ENCODE peak calls at places on chromosomes 12 and 14, in four cellular contexts. X, D, F and T are unnamed samples. For H3K4me1, the result is how much of the 10 kb centered on the place peaks cover.

GRCh38 chr14:61190341-61190740 is 90.8 kb downstream of the TMEM30B start:
- DNase-seq in X (no peak), D (peak), F (no peak), T (no peak)

GRCh38 chr14:91891721-91892220 is 24.4 kb upstream of the TC2N start:
- DNase-seq in X (no peak), D (no peak), F (no peak), T (no peak)

GRCh38 chr12:123152823-123153222 is 1.9 kb upstream of the PITPNM2 start:
- DNase-seq in X (no peak), D (no peak), F (no peak), T (no peak)

GRCh38 chr12:19574606-19575005 is 135.3 kb downstream of the AEBP2 start:
- DNase-seq in X (no peak), D (peak), F (no peak), T (no peak)

GRCh38 chr12:103140217-103140616 is 182.7 kb downstream of the ASCL1 start:
- DNase-seq in X (no peak), D (no peak), F (no peak), T (no peak)

GRCh38 chr12:53696285-53696654 is 20.4 kb upstream of the ATP5MC2 start:
- DNase-seq in X (peak), D (peak), F (peak), T (no peak)

GRCh38 chr12:95574799-95575452 is 23.6 kb upstream of the USP44 start:
- DNase-seq in X (no peak), D (peak), F (no peak), T (no peak)

GRCh38 chr12:22588817-22589216 is 36.2 kb upstream of the ETNK1 start:
- DNase-seq in X (no peak), D (no peak), F (no peak), T (no peak)

GRCh38 chr12:11822071-11822818 is 172.8 kb downstream of the ETV6 start:
- DNase-seq in X (no peak), D (peak), F (no peak), T (no peak)

GRCh38 chr12:88908345-88908744 is 328.1 kb upstream of the KITLG start:
- DNase-seq in X (no peak), D (no peak), F (no peak), T (no peak)

GRCh38 chr14:105710119-105711057 is 184.0 kb downstream of the TMEM121 start:
- DNase-seq in X (no peak), D (no peak), F (no peak), T (no peak)
- TF ChIP-seq POLR2A in X (no peak), D (no peak), F (no peak), T (no peak)

DNA sequence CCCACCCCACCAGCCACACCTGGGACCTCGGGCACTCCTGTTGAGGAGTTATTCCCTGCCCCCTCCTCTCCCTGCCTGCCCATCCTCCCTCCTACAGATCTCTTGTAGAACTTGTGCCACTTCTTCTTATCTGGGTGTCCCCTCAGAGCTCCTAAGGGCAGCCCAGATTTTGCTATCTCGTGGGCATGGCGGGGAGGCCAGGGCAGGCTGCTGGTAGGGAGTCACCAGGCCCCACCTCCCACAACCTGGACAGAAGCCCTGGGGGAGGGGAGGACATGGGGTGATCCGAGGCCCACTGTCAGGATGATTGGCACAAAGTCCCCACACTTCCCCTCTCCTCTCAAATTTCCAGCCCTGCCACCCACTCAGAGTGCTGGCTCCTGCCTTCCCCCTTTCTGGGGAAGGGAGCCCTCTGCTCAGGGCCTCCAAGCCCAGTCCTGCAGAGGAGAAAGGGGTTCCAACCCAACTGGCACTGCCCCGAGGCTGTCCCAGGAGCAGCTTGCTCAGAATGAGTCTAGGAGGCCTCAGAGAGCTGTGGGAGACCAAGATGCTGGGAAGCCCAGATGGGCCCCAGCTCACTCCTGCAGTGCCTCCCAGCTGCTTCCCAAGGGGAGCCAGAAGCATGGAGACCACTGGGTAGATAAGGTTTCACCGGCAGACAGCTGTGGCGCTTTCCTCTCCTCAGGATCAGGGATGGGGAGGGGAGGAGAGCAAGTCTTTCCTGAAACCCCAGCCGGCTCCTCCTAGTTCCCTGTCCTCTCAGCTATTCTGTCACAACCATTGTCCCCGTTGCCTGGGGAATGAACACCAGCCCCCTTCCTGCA is 82.8 kb downstream of the B4GALNT3 start:
- DNase-seq in X (no peak), D (no peak), F (no peak), T (no peak)
- H3K27ac ChIP-seq in X (no peak), D (no peak), F (peak), T (no peak)

DNA sequence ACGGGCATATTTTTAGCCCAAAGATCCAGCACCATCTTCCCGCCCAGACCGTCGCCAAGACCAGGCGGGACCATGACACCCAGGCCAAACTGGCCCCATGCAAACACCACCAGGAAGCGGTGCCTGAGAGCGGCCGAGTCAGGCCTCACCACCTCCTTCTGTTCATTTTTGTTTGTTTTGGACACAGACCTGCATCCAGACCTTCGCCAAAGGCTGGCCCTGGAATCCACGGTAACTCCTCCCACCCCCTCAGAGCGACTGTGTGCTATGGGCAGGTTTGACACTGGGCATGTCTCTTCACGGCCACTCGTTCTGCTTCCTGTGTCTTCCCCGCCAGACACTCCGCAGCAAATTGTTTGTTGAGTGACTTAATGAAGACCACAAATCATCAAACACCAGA is 47.2 kb downstream of the NCOR2 start:
- DNase-seq in X (no peak), D (peak), F (peak), T (no peak)
- H3K4me1 ChIP-seq in X (half or more), D (under half), F (under half), T (half or more)

DNA sequence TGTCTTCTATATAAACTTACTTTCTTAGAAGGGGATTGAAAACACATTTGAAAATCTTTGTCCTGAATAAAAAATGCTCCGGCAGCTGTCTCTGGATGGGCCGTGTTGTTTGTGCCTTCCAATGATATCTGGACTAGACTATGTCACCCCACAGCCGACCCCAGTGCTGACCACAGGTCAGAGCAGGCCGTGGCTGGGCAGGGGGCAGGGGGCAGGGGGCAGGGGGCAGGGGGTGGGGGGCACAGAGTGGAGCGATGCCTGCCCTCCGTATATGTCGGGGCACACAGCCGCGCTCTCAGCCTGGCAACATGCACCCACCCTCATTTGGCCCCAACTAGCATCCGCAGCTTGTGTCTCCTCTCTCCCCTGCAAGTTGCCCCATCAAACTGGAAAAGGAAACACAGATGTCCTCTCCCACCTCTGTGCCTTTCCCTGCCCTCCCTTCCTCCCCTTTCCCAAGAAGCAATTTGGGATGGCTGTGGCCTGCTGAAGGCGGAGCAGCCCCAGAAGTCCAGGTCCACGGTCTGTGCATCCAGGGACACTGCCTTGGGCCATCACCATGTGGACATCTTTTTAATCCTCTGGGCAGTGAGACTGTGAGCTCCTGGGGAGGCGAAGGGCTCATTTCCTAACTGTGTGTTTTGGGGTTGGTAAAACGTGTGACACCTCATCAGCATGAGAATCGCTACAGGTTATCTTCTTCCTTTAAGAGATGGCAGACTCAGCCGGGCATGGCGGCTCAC is 295.7 kb upstream of the RTL1 start:
- DNase-seq in X (no peak), D (no peak), F (no peak), T (no peak)
- TF ChIP-seq POLR2A in X (no peak), D (no peak), F (no peak), T (no peak)

GRCh38 chr12:124875803-124876132 is 12.1 kb upstream of the SCARB1 start:
- DNase-seq in X (no peak), D (no peak), F (no peak), T (no peak)
- H3K27ac ChIP-seq in X (no peak), D (no peak), F (no peak), T (no peak)

GRCh38 chr14:94239416-94239815 is 53.7 kb downstream of the SERPINA10 start:
- DNase-seq in X (no peak), D (no peak), F (no peak), T (no peak)

GRCh38 chr14:94237046-94237445 is 56.0 kb downstream of the SERPINA10 start:
- DNase-seq in X (no peak), D (no peak), F (no peak), T (no peak)

GRCh38 chr14:94237983-94238382 is 55.1 kb downstream of the SERPINA10 start:
- DNase-seq in X (no peak), D (no peak), F (no peak), T (no peak)
- H3K4me1 ChIP-seq in X (under half), D (under half), F (under half), T (under half)

GRCh38 chr12:111640498-111640897 is 41.4 kb upstream of the ATXN2 start:
- DNase-seq in X (no peak), D (no peak), F (no peak), T (no peak)
- TF ChIP-seq POLR2A in X (no peak), D (no peak), F (no peak), T (no peak)